ENCODE peak calls at places on chromosomes 11 and 22, in eight cellular contexts. Z is endodermal cell; I is A172; Q is activated gamma-delta T cell; R is upper lobe of right lung; K is stimulated activated CD4-positive, alpha-beta T cell treated with anti-CD3 and anti-CD28 coated beads, Interleukin-15, amount 100 ng/mL, for 1 hour; J is HEK293T; X is ureter. D is an unnamed sample.

GRCh38 chr22:23457586-23457985 is 122.5 kb downstream of the IGLL1 start:
- DNase-seq in Z (no peak), I (no peak), Q (no peak), R (peak; percentile 68), K (no peak), J (no peak), X (no peak), D (no peak)

GRCh38 chr11:65787649-65788622 is 1.1 kb downstream of the OVOL1 start:
- DNase-seq in Z (peak; percentile 86), I (no peak), Q (no peak), R (no peak), K (no peak), J (no peak), X (no peak), D (peak; percentile 86)

GRCh38 chr11:113198907-113199660 is 115.3 kb upstream of the TTC12 start:
- DNase-seq in Z (no peak), I (no peak), Q (no peak), R (no peak), K (no peak), J (no peak), X (no peak), D (no peak)

GRCh38 chr11:132983289-132983688 is 549.0 kb downstream of the OPCML start:
- DNase-seq in Z (no peak), I (no peak), Q (no peak), R (no peak), K (no peak), J (no peak), X (no peak), D (no peak)

GRCh38 chr11:36008576-36008975 is 64.7 kb downstream of the LDLRAD3 start:
- DNase-seq in Z (no peak), I (no peak), Q (no peak), R (no peak), K (no peak), J (no peak), X (no peak), D (no peak)

GRCh38 chr11:115916596-115916995 is 412.4 kb upstream of the CADM1 start:
- DNase-seq in Z (no peak), I (no peak), Q (no peak), R (peak; percentile 72), K (no peak), J (no peak), X (no peak), D (no peak)

GRCh38 chr11:120273432-120273831 is 33.5 kb downstream of the POU2F3 start:
- DNase-seq in Z (no peak), I (no peak), Q (no peak), R (no peak), K (no peak), J (no peak), X (no peak), D (no peak)

GRCh38 chr11:79437274-79437980 is 3.4 kb downstream of the TENM4 start:
- DNase-seq in Z (peak; percentile 94), I (peak; percentile 33), Q (no peak), R (peak; percentile 77), K (no peak), J (peak; percentile 73), X (no peak), D (peak; percentile 87)

D was measured in iPS-NIHi11.